ENCODE peak calls at places on chromosomes 7 and 10, in ten cellular contexts. A is tibial nerve; F is activated CD8-positive, alpha-beta T cell treated with anti-CD3 and anti-CD28 coated beads for 36 hours; H is IMR-90; S is AG09309; P is naive thymus-derived CD8-positive, alpha-beta T cell; X is kidney epithelial cell; W is midbrain; Y is neural crest cell; I is hippocampal formation. B is an unnamed sample.

GRCh38 chr7:134514106-134514505 is 13.3 kb upstream of the AKR1B10 start:
- DNase-seq in A (no peak), F (no peak), H (no peak), S (no peak), P (no peak), X (no peak), W (no peak), Y (no peak), I (no peak), B (no peak)

GRCh38 chr10:116608683-116609594 is 11.8 kb upstream of the PNLIPRP2 start:
- DNase-seq in A (no peak), F (no peak), H (no peak), S (no peak), P (no peak), X (no peak), W (no peak), Y (no peak), I (no peak), B (no peak)

GRCh38 chr7:117871778-117872538 is 1.3 kb downstream of the CTTNBP2 start:
- DNase-seq in A (peak; percentile 17), F (no peak), H (no peak), S (no peak), P (no peak), X (no peak), W (peak; percentile 69), Y (peak; percentile 7), I (peak; percentile 49), B (peak; percentile 43)

GRCh38 chr7:19552576-19552975 is 156.3 kb downstream of the POLR1F start:
- DNase-seq in A (no peak), F (no peak), H (no peak), S (no peak), P (no peak), X (no peak), W (no peak), Y (no peak), I (no peak), B (no peak)

GRCh38 chr10:11330383-11331020 is 280.9 kb downstream of the USP6NL start:
- DNase-seq in A (no peak), F (no peak), H (no peak), S (no peak), P (no peak), X (no peak), W (peak; percentile 36), Y (no peak), I (peak; percentile 33), B (no peak)

GRCh38 chr7:123643495-123644428 is 11.9 kb upstream of the LMOD2 start:
- DNase-seq in A (no peak), F (no peak), H (peak; percentile 70), S (peak; percentile 29), P (no peak), X (peak; percentile 52), W (no peak), Y (no peak), I (no peak), B (no peak)

GRCh38 chr7:41130021-41130420 is 572.9 kb downstream of the INHBA start:
- DNase-seq in A (no peak), F (no peak), H (no peak), S (no peak), P (no peak), X (no peak), W (no peak), Y (no peak), I (no peak), B (no peak)

GRCh38 chr10:71081912-71082311 is 130.5 kb upstream of the UNC5B start:
- DNase-seq in A (no peak), F (no peak), H (no peak), S (no peak), P (no peak), X (no peak), W (no peak), Y (no peak), I (no peak), B (no peak)

GRCh38 chr7:139034855-139035587 is 821 bp downstream of the ZC3HAV1L start:
- DNase-seq in A (no peak), F (peak; percentile 59), H (peak; percentile 27), S (no peak), P (no peak), X (no peak), W (no peak), Y (no peak), I (no peak), B (no peak)

GRCh38 chr10:7480742-7481381 is 70.0 kb upstream of the SFMBT2 start:
- DNase-seq in A (no peak), F (peak; percentile 45), H (no peak), S (no peak), P (peak; percentile 17), X (no peak), W (no peak), Y (no peak), I (peak; percentile 36), B (no peak)

GRCh38 chr7:83930262-83930661 is 264.3 kb downstream of the SEMA3A start:
- DNase-seq in A (no peak), F (no peak), H (no peak), S (no peak), P (no peak), X (no peak), W (no peak), Y (no peak), I (no peak), B (no peak)

GRCh38 chr10:15027741-15028140 is 16.0 kb upstream of the OLAH start:
- DNase-seq in A (no peak), F (no peak), H (no peak), S (no peak), P (no peak), X (no peak), W (no peak), Y (no peak), I (no peak), B (no peak)

GRCh38 chr7:19747740-19748339 is 25.6 kb downstream of the TMEM196 start:
- DNase-seq in A (no peak), F (no peak), H (peak; percentile 22), S (peak; percentile 5), P (no peak), X (peak; percentile 28), W (peak; percentile 20), Y (no peak), I (peak; percentile 54), B (no peak)

GRCh38 chr7:134685250-134685649 is 38.6 kb downstream of the BPGM start:
- DNase-seq in A (no peak), F (no peak), H (peak; percentile 44), S (no peak), P (no peak), X (peak; percentile 59), W (no peak), Y (no peak), I (no peak), B (no peak)

GRCh38 chr10:69417542-69417941 is 824 bp upstream of the TACR2 start:
- DNase-seq in A (no peak), F (no peak), H (no peak), S (no peak), P (no peak), X (no peak), W (no peak), Y (no peak), I (no peak), B (no peak)

GRCh38 chr10:100569687-100570517 is 34.2 kb downstream of the HIF1AN start:
- DNase-seq in A (no peak), F (peak; percentile 35), H (no peak), S (no peak), P (peak; percentile 13), X (no peak), W (no peak), Y (no peak), I (no peak), B (no peak)